ENCODE peak calls at places on chromosomes 4 and X, in six cellular contexts. One of them, this sample, is unnamed.

GRCh38 chrX:14064632-14065432 is 35.1 kb upstream of the GEMIN8 start:
- DNase-seq in AG04449: peak; percentile 5
- DNase-seq in mesenchymal stem cell: peak; percentile 79
- DNase-seq in kidney: no peak
- DNase-seq in testis: no peak
- DNase-seq in upper lobe of left lung: no peak
- DNase-seq in this sample: no peak

GRCh38 chr4:55574252-55574651 is 17.8 kb downstream of the PDCL2 start:
- DNase-seq in upper lobe of left lung: no peak
- DNase-seq in AG04449: no peak
- DNase-seq in mesenchymal stem cell: no peak
- DNase-seq in testis: no peak
- DNase-seq in kidney: no peak
- DNase-seq in this sample: no peak

GRCh38 chrX:136781180-136781797 is 557 bp upstream of the ARHGEF6 start:
- DNase-seq in kidney: no peak
- DNase-seq in AG04449: no peak
- DNase-seq in testis: no peak
- DNase-seq in mesenchymal stem cell: peak; percentile 12
- DNase-seq in upper lobe of left lung: no peak
- DNase-seq in this sample: no peak

GRCh38 chr4:30847157-30847556 is 127.0 kb downstream of the PCDH7 start:
- DNase-seq in upper lobe of left lung: no peak
- DNase-seq in AG04449: no peak
- DNase-seq in testis: no peak
- DNase-seq in kidney: no peak
- DNase-seq in mesenchymal stem cell: peak; percentile 63
- DNase-seq in this sample: no peak

GRCh38 chr4:3314706-3315260 is 22.0 kb downstream of the RGS12 start:
- DNase-seq in mesenchymal stem cell: no peak
- DNase-seq in upper lobe of left lung: no peak
- DNase-seq in AG04449: no peak
- DNase-seq in kidney: peak; percentile 18
- DNase-seq in testis: no peak
- DNase-seq in this sample: no peak

GRCh38 chrX:114959729-114960128 is 57.7 kb downstream of the IL13RA2 start:
- DNase-seq in AG04449: no peak
- DNase-seq in kidney: no peak
- DNase-seq in mesenchymal stem cell: peak; percentile 3
- DNase-seq in testis: no peak
- DNase-seq in upper lobe of left lung: no peak
- DNase-seq in this sample: no peak

GRCh38 chrX:107674480-107675364 is 46.4 kb downstream of the PRPS1 start:
- DNase-seq in mesenchymal stem cell: peak; percentile 97
- DNase-seq in AG04449: no peak
- DNase-seq in upper lobe of left lung: peak; percentile 77
- DNase-seq in testis: peak; percentile 59
- DNase-seq in kidney: peak; percentile 86
- DNase-seq in this sample: no peak

GRCh38 chr4:115687356-115687755 is 573.9 kb upstream of the NDST4 start:
- DNase-seq in kidney: no peak
- DNase-seq in mesenchymal stem cell: peak; percentile 7
- DNase-seq in testis: no peak
- DNase-seq in AG04449: no peak
- DNase-seq in upper lobe of left lung: no peak
- DNase-seq in this sample: no peak

GRCh38 chr4:71187399-71188196 is 151.2 kb upstream of the SLC4A4 start:
- DNase-seq in mesenchymal stem cell: peak; percentile 66
- DNase-seq in AG04449: no peak
- DNase-seq in upper lobe of left lung: peak; percentile 35
- DNase-seq in testis: peak; percentile 16
- DNase-seq in kidney: peak; percentile 69
- DNase-seq in this sample: no peak

GRCh38 chrX:111041018-111041462 is 55.0 kb upstream of the PAK3 start:
- DNase-seq in upper lobe of left lung: no peak
- DNase-seq in kidney: no peak
- DNase-seq in mesenchymal stem cell: peak; percentile 18
- DNase-seq in testis: no peak
- DNase-seq in AG04449: peak; percentile 34
- DNase-seq in this sample: no peak

GRCh38 chr4:6965329-6965728 is 55.7 kb downstream of the TBC1D14 start:
- DNase-seq in mesenchymal stem cell: no peak
- DNase-seq in kidney: no peak
- DNase-seq in upper lobe of left lung: no peak
- DNase-seq in AG04449: no peak
- DNase-seq in testis: no peak
- DNase-seq in this sample: no peak

GRCh38 chr4:71630783-71631182 is 153.1 kb downstream of the GC start:
- DNase-seq in testis: no peak
- DNase-seq in kidney: no peak
- DNase-seq in mesenchymal stem cell: no peak
- DNase-seq in AG04449: no peak
- DNase-seq in upper lobe of left lung: no peak
- DNase-seq in this sample: no peak

GRCh38 chr4:154010377-154010776 is 221.5 kb upstream of the SFRP2 start:
- DNase-seq in upper lobe of left lung: no peak
- DNase-seq in kidney: no peak
- DNase-seq in testis: no peak
- DNase-seq in mesenchymal stem cell: no peak
- DNase-seq in AG04449: no peak
- DNase-seq in this sample: no peak

GRCh38 chr4:138182838-138183426 is 59.2 kb downstream of the SLC7A11 start:
- DNase-seq in upper lobe of left lung: no peak
- DNase-seq in kidney: no peak
- DNase-seq in AG04449: peak; percentile 29
- DNase-seq in testis: peak; percentile 20
- DNase-seq in mesenchymal stem cell: peak; percentile 72
- DNase-seq in this sample: no peak

GRCh38 chr4:41323186-41323585 is 66.5 kb downstream of the UCHL1 start:
- DNase-seq in mesenchymal stem cell: no peak
- DNase-seq in AG04449: no peak
- DNase-seq in upper lobe of left lung: no peak
- DNase-seq in kidney: no peak
- DNase-seq in testis: no peak
- DNase-seq in this sample: no peak

GRCh38 chr4:89056953-89057398 is at the start of gene FAM13A:
- DNase-seq in testis: peak; percentile 94
- DNase-seq in AG04449: peak; percentile 91
- DNase-seq in upper lobe of left lung: peak; percentile 89
- DNase-seq in mesenchymal stem cell: peak; percentile 95
- DNase-seq in kidney: peak; percentile 89
- DNase-seq in this sample: peak; percentile 23

GRCh38 chr4:155478336-155478825 is 101.6 kb upstream of the MAP9 start:
- DNase-seq in AG04449: no peak
- DNase-seq in mesenchymal stem cell: no peak
- DNase-seq in upper lobe of left lung: no peak
- DNase-seq in kidney: no peak
- DNase-seq in testis: no peak
- DNase-seq in this sample: no peak

GRCh38 chr4:72567821-72568620 is 1.0 kb downstream of the ADAMTS3 start:
- DNase-seq in testis: peak; percentile 80
- DNase-seq in AG04449: no peak
- DNase-seq in mesenchymal stem cell: peak; percentile 86
- DNase-seq in kidney: peak; percentile 87
- DNase-seq in upper lobe of left lung: peak; percentile 87
- DNase-seq in this sample: no peak

GRCh38 chr4:40418430-40419230 is 83.5 kb downstream of the CHRNA9 start:
- DNase-seq in upper lobe of left lung: no peak
- DNase-seq in kidney: no peak
- DNase-seq in mesenchymal stem cell: no peak
- DNase-seq in testis: no peak
- DNase-seq in AG04449: no peak
- DNase-seq in this sample: no peak

GRCh38 chrX:70280573-70280972 is 1.4 kb upstream of the RAB41 start:
- DNase-seq in mesenchymal stem cell: no peak
- DNase-seq in kidney: no peak
- DNase-seq in testis: no peak
- DNase-seq in AG04449: no peak
- DNase-seq in upper lobe of left lung: no peak
- DNase-seq in this sample: no peak

GRCh38 chr4:153887217-153887616 is 98.3 kb upstream of the SFRP2 start:
- DNase-seq in mesenchymal stem cell: no peak
- DNase-seq in AG04449: no peak
- DNase-seq in kidney: no peak
- DNase-seq in upper lobe of left lung: no peak
- DNase-seq in testis: no peak
- DNase-seq in this sample: no peak

GRCh38 chr4:185955817-185956542 is 113.0 kb upstream of the TLR3 start:
- DNase-seq in upper lobe of left lung: no peak
- DNase-seq in AG04449: no peak
- DNase-seq in mesenchymal stem cell: no peak
- DNase-seq in testis: no peak
- DNase-seq in kidney: no peak
- DNase-seq in this sample: no peak

GRCh38 chr4:62709618-62710252 is 1509.6 kb downstream of the ADGRL3 start:
- DNase-seq in kidney: no peak
- DNase-seq in mesenchymal stem cell: peak; percentile 34
- DNase-seq in upper lobe of left lung: no peak
- DNase-seq in AG04449: no peak
- DNase-seq in testis: peak; percentile 14
- DNase-seq in this sample: no peak

GRCh38 chr4:13294961-13295605 is 189.1 kb downstream of the RAB28 start:
- DNase-seq in upper lobe of left lung: no peak
- DNase-seq in AG04449: no peak
- DNase-seq in testis: no peak
- DNase-seq in kidney: no peak
- DNase-seq in mesenchymal stem cell: peak; percentile 3
- DNase-seq in this sample: no peak

GRCh38 chr4:15868065-15868464 is 70.5 kb downstream of the FGFBP1 start:
- DNase-seq in upper lobe of left lung: no peak
- DNase-seq in kidney: no peak
- DNase-seq in AG04449: no peak
- DNase-seq in mesenchymal stem cell: no peak
- DNase-seq in testis: no peak
- DNase-seq in this sample: no peak

GRCh38 chr4:169029947-169030346 is 19.9 kb upstream of the CBR4 start:
- DNase-seq in AG04449: no peak
- DNase-seq in testis: no peak
- DNase-seq in mesenchymal stem cell: no peak
- DNase-seq in upper lobe of left lung: no peak
- DNase-seq in kidney: no peak
- DNase-seq in this sample: no peak

DNA sequence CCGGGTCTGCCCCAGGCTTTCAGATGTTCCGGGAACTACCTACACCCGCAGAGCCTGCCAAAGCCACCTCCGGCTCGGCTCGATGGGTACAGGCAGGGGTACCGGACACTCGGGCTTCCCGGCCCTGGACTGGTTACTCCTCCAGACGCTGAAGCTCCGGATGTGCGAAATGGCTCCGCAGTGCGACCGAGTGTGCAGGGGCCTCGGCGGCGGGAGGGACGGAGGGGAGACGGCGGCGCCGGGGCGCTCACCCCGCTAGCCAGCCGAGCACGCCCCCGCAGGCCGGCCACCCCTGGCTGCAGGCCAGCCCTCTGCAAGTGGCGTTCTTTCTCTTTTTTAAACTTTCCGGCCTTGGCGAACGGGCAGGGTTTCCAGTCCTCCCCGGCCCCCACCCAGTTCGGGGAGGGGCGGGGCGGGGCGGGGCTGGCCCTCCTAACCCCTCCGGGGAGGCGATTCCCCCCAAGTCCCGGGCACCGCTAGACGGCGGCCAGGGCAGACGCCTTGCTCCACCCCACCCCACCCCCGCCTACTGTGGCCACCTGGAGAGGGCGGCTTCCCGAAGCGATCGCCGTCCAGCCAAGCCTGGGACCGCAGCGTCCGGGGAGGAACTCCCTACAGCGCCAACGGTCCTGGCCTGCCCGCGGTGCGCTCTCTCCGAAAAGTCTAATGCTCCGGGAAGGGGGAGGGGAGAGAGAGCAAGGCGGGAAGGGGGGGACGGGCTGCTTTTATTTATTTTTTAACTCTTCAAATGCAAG is 7.5 kb downstream of the BCOR start:
- DNase-seq in testis: peak; percentile 34
- DNase-seq in upper lobe of left lung: peak; percentile 52
- DNase-seq in AG04449: no peak
- DNase-seq in mesenchymal stem cell: peak; percentile 44
- DNase-seq in kidney: peak; percentile 84
- DNase-seq in this sample: no peak
- H3K4me3 ChIP-seq in testis: peak overlapping the region; percentile 47
- H3K4me3 ChIP-seq in upper lobe of left lung: peak overlapping the region; percentile 51
- H3K4me3 ChIP-seq in AG04449: no peak overlapping the region
- H3K4me3 ChIP-seq in mesenchymal stem cell: peak overlapping the region; percentile 59
- H3K4me3 ChIP-seq in kidney: no peak overlapping the region
- H3K4me3 ChIP-seq in this sample: no peak overlapping the region

DNA sequence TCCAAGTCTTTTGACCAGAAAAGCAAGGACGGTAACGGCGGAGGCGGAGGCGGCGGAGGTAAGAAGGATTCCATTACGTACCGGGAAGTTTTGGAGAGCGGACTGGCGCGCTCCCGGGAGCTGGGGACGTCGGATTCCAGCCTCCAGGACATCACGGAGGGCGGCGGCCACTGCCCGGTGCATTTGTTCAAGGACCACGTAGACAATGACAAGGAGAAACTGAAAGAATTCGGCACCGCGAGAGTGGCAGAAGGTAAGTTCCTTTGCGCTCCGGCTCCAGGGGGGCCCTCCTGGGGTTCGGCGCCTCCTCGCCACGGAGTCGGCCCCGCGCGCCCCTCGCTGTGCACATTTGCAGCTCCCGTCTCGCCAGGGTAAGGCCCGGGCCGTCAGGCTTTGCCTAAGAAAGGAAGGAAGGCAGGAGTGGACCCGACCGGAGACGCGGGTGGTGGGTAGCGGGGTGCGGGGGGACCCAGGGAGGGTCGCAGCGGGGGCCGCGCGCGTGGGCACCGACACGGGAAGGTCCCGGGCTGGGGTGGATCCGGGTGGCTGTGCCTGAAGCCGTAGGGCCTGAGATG is 418 bp downstream of the SHOX start:
- DNase-seq in kidney: no peak
- DNase-seq in testis: no peak
- DNase-seq in mesenchymal stem cell: no peak
- DNase-seq in AG04449: no peak
- DNase-seq in upper lobe of left lung: no peak
- DNase-seq in this sample: no peak
- H3K4me3 ChIP-seq in kidney: no peak overlapping the region
- H3K4me3 ChIP-seq in testis: no peak overlapping the region
- H3K4me3 ChIP-seq in mesenchymal stem cell: no peak overlapping the region
- H3K4me3 ChIP-seq in AG04449: no peak overlapping the region
- H3K4me3 ChIP-seq in upper lobe of left lung: no peak overlapping the region
- H3K4me3 ChIP-seq in this sample: no peak overlapping the region

GRCh38 chr4:74450298-74450683 is 5.4 kb downstream of the AREG start:
- DNase-seq in kidney: no peak
- DNase-seq in testis: no peak
- DNase-seq in upper lobe of left lung: no peak
- DNase-seq in AG04449: no peak
- DNase-seq in mesenchymal stem cell: no peak
- DNase-seq in this sample: no peak
- H3K4me3 ChIP-seq in kidney: no peak overlapping the region
- H3K4me3 ChIP-seq in testis: no peak overlapping the region
- H3K4me3 ChIP-seq in upper lobe of left lung: no peak overlapping the region
- H3K4me3 ChIP-seq in AG04449: no peak overlapping the region
- H3K4me3 ChIP-seq in mesenchymal stem cell: no peak overlapping the region
- H3K4me3 ChIP-seq in this sample: no peak overlapping the region

DNA sequence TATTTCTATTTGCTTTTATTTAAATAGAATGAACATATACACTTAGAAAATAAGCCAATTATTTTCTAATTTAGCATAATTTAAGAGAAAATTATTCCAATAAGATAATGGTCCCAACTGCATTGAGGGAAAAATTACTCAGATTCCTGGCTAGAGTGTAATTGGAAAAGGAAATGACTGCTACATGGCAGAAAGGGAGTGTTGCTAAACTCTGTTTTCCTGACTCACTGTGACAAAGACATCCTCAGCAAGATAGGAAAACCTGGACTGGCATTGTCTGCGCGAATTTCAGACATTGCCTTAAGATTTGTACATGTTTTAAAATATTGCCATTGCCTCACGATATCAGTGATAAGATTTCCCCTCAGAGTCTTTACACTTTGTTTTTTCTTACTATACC is 8.2 kb downstream of the TNIP3 start:
- DNase-seq in AG04449: peak; percentile 68
- DNase-seq in kidney: no peak
- DNase-seq in mesenchymal stem cell: peak; percentile 85
- DNase-seq in upper lobe of left lung: no peak
- DNase-seq in testis: no peak
- DNase-seq in this sample: no peak
- H3K4me3 ChIP-seq in AG04449: peak overlapping the region; percentile 24
- H3K4me3 ChIP-seq in kidney: peak overlapping the region; percentile 10
- H3K4me3 ChIP-seq in mesenchymal stem cell: peak overlapping the region; percentile 83
- H3K4me3 ChIP-seq in upper lobe of left lung: peak overlapping the region; percentile 58
- H3K4me3 ChIP-seq in testis: no peak overlapping the region
- H3K4me3 ChIP-seq in this sample: no peak overlapping the region

This sample was measured in naive thymus-derived CD4-positive, alpha-beta T cell.